ENCODE peak calls at places on chromosomes 6 and 20, in four cellular contexts. One of them, this sample, is unnamed.

GRCh38 chr6:75930954-75931689 is 141.3 kb downstream of the IMPG1 start:
- DNase-seq in Caco-2: no peak
- DNase-seq in endothelial cell: no peak
- DNase-seq in retinal pigment epithelial cell: no peak
- DNase-seq in this sample: peak; percentile 1

GRCh38 chr6:5514353-5514752 is 253.0 kb downstream of the FARS2 start:
- DNase-seq in Caco-2: no peak
- DNase-seq in endothelial cell: no peak
- DNase-seq in retinal pigment epithelial cell: no peak
- DNase-seq in this sample: no peak

GRCh38 chr20:58026361-58026760 is 202.1 kb downstream of the ANKRD60 start:
- DNase-seq in Caco-2: peak; percentile 9
- DNase-seq in endothelial cell: no peak
- DNase-seq in retinal pigment epithelial cell: no peak
- DNase-seq in this sample: no peak

GRCh38 chr6:13259393-13259792 is 68.9 kb downstream of the TBC1D7 start:
- DNase-seq in retinal pigment epithelial cell: no peak
- DNase-seq in Caco-2: no peak
- DNase-seq in endothelial cell: no peak
- DNase-seq in this sample: no peak

GRCh38 chr20:56802805-56803204 is 173.7 kb downstream of the TFAP2C start:
- DNase-seq in retinal pigment epithelial cell: no peak
- DNase-seq in Caco-2: no peak
- DNase-seq in endothelial cell: no peak
- DNase-seq in this sample: no peak

GRCh38 chr20:59933296-59933848 is at the start of gene SYCP2:
- DNase-seq in Caco-2: peak; percentile 93
- DNase-seq in retinal pigment epithelial cell: no peak
- DNase-seq in endothelial cell: no peak
- DNase-seq in this sample: no peak

GRCh38 chr6:149859368-149859767 is 4.8 kb downstream of the LRP11 start:
- DNase-seq in retinal pigment epithelial cell: no peak
- DNase-seq in Caco-2: no peak
- DNase-seq in endothelial cell: no peak
- DNase-seq in this sample: peak; percentile 92

GRCh38 chr6:89819336-89820130 is at the start of gene MDN1:
- DNase-seq in endothelial cell: peak; percentile 90
- DNase-seq in Caco-2: peak; percentile 90
- DNase-seq in retinal pigment epithelial cell: peak; percentile 89
- DNase-seq in this sample: peak; percentile 90

GRCh38 chr6:97187951-97188350 is 95.1 kb downstream of the MMS22L start:
- DNase-seq in Caco-2: no peak
- DNase-seq in retinal pigment epithelial cell: no peak
- DNase-seq in endothelial cell: no peak
- DNase-seq in this sample: no peak

GRCh38 chr6:125918681-125919566 is 37.6 kb upstream of the HINT3 start:
- DNase-seq in retinal pigment epithelial cell: no peak
- DNase-seq in Caco-2: peak; percentile 73
- DNase-seq in endothelial cell: no peak
- DNase-seq in this sample: peak; percentile 54

GRCh38 chr6:158660331-158660730 is 10.5 kb downstream of the SYTL3 start:
- DNase-seq in retinal pigment epithelial cell: no peak
- DNase-seq in endothelial cell: no peak
- DNase-seq in Caco-2: no peak
- DNase-seq in this sample: no peak

GRCh38 chr6:53151676-53152075 is 3.0 kb upstream of the GCM1 start:
- DNase-seq in Caco-2: no peak
- DNase-seq in retinal pigment epithelial cell: no peak
- DNase-seq in endothelial cell: peak; percentile 46
- DNase-seq in this sample: no peak

GRCh38 chr20:14310977-14311654 is 26.3 kb downstream of the FLRT3 start:
- DNase-seq in retinal pigment epithelial cell: no peak
- DNase-seq in endothelial cell: no peak
- DNase-seq in Caco-2: no peak
- DNase-seq in this sample: no peak

GRCh38 chr20:36792422-36792821 is 18.9 kb upstream of the DSN1 start:
- DNase-seq in retinal pigment epithelial cell: peak; percentile 92
- DNase-seq in endothelial cell: peak; percentile 19
- DNase-seq in Caco-2: peak; percentile 95
- DNase-seq in this sample: peak; percentile 76

GRCh38 chr20:62245911-62246280 is 7.6 kb downstream of the OSBPL2 start:
- DNase-seq in endothelial cell: no peak
- DNase-seq in Caco-2: no peak
- DNase-seq in retinal pigment epithelial cell: no peak
- DNase-seq in this sample: no peak

GRCh38 chr20:63005862-63006564 is 751 bp downstream of the BHLHE23 start:
- DNase-seq in retinal pigment epithelial cell: no peak
- DNase-seq in endothelial cell: no peak
- DNase-seq in Caco-2: no peak
- DNase-seq in this sample: no peak

GRCh38 chr6:44217332-44218143 is 812 bp downstream of the MYMX start:
- DNase-seq in retinal pigment epithelial cell: no peak
- DNase-seq in Caco-2: no peak
- DNase-seq in endothelial cell: no peak
- DNase-seq in this sample: no peak

GRCh38 chr6:86152546-86152945 is 509.9 kb upstream of the SYNCRIP start:
- DNase-seq in retinal pigment epithelial cell: no peak
- DNase-seq in Caco-2: no peak
- DNase-seq in endothelial cell: no peak
- DNase-seq in this sample: no peak

GRCh38 chr6:90788781-90789180 is 201.9 kb upstream of the MAP3K7 start:
- DNase-seq in Caco-2: no peak
- DNase-seq in retinal pigment epithelial cell: no peak
- DNase-seq in endothelial cell: no peak
- DNase-seq in this sample: no peak

GRCh38 chr6:84466521-84466920 is 239.1 kb upstream of the CEP162 start:
- DNase-seq in Caco-2: no peak
- DNase-seq in endothelial cell: no peak
- DNase-seq in retinal pigment epithelial cell: peak; percentile 77
- DNase-seq in this sample: peak; percentile 57

GRCh38 chr6:120303527-120303926 is 954.0 kb upstream of the MAN1A1 start:
- DNase-seq in retinal pigment epithelial cell: no peak
- DNase-seq in endothelial cell: no peak
- DNase-seq in Caco-2: no peak
- DNase-seq in this sample: no peak

GRCh38 chr20:22180244-22180643 is 404.1 kb downstream of the FOXA2 start:
- DNase-seq in Caco-2: no peak
- DNase-seq in retinal pigment epithelial cell: no peak
- DNase-seq in endothelial cell: peak; percentile 54
- DNase-seq in this sample: no peak

GRCh38 chr6:31821301-31822037 is 6.1 kb upstream of the HSPA1B start:
- DNase-seq in endothelial cell: peak; percentile 51
- DNase-seq in Caco-2: peak; percentile 69
- DNase-seq in retinal pigment epithelial cell: no peak
- DNase-seq in this sample: no peak

DNA sequence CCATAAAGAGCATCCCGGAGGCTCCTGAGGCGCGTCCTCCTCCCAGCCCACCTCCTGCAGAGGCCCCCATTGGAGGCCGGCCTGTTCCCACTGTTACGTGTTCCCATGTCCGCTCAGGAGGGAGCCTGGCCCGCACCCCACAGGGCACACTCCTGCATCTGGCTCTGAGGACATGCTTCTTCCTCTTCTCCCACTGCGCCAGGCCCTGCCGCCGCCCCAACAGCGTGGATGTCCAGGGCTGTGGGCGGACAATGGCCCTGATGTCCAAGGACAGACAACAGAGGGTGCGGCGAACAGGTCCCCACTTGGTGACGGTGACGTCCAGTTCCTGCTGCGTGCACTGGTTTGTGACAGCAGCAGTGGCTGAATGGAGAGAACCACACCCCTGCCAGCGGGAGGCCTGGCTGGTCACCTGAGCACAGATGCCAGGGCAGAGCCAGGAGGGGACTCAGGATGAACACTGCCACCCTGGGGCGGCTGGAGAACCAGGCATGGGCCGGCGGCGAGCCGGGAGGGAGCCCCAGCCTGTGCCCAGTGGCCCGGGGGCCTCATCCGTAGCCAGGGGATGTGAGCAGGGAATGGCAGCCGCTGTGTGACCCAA is 26.6 kb downstream of the FRMD1 start:
- DNase-seq in retinal pigment epithelial cell: no peak
- DNase-seq in Caco-2: no peak
- DNase-seq in endothelial cell: no peak
- DNase-seq in this sample: no peak
- TF ChIP-seq CTCF in retinal pigment epithelial cell: no peak
- TF ChIP-seq CTCF in Caco-2: no peak
- TF ChIP-seq CTCF in endothelial cell: no peak
- TF ChIP-seq CTCF in this sample: no peak

GRCh38 chr6:116083052-116083451 is 17.6 kb upstream of the NT5DC1 start:
- DNase-seq in endothelial cell: no peak
- DNase-seq in Caco-2: no peak
- DNase-seq in retinal pigment epithelial cell: no peak
- DNase-seq in this sample: no peak

GRCh38 chr6:116074732-116075387 is 14.2 kb upstream of the FRK start:
- DNase-seq in endothelial cell: no peak
- DNase-seq in Caco-2: no peak
- DNase-seq in retinal pigment epithelial cell: no peak
- DNase-seq in this sample: no peak

GRCh38 chr6:116078945-116079344 is 18.3 kb upstream of the FRK start:
- DNase-seq in Caco-2: no peak
- DNase-seq in endothelial cell: no peak
- DNase-seq in retinal pigment epithelial cell: no peak
- DNase-seq in this sample: no peak

GRCh38 chr6:116073765-116074450 is 13.2 kb upstream of the FRK start:
- DNase-seq in endothelial cell: no peak
- DNase-seq in retinal pigment epithelial cell: peak; percentile 23
- DNase-seq in Caco-2: no peak
- DNase-seq in this sample: peak; percentile 63

GRCh38 chr6:116078522-116078921 is 17.8 kb upstream of the FRK start:
- DNase-seq in endothelial cell: no peak
- DNase-seq in Caco-2: no peak
- DNase-seq in retinal pigment epithelial cell: no peak
- DNase-seq in this sample: no peak
- TF ChIP-seq CTCF in endothelial cell: no peak
- TF ChIP-seq CTCF in Caco-2: no peak
- TF ChIP-seq CTCF in retinal pigment epithelial cell: peak; percentile 3
- TF ChIP-seq CTCF in this sample: no peak

DNA sequence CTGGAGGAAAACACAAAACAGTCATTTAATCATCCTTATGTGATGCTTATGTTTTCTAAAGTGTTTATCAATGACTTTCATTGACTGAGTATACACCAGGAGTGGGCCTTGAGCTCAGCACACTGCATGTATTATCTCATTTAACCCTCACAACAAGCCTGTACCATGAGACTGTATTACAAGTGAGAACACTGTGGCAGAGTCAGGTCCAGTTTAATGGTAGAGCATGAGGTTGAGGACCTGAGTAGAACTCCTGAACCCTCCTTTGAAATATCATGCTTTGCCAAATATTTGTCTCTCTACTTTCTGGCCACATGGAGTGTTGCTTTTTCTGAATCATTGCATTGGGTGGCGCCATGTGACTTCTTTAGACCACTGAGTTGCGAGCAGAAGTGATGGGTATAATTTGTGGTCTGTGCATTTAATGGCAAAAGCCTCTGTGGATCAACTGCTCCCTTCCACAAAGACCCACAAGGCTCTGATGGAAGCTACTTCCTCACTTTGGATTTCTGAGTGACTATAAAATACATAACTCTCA is 65.0 kb upstream of the SIRPG start:
- DNase-seq in retinal pigment epithelial cell: no peak
- DNase-seq in Caco-2: no peak
- DNase-seq in endothelial cell: no peak
- DNase-seq in this sample: no peak
- TF ChIP-seq CTCF in retinal pigment epithelial cell: no peak
- TF ChIP-seq CTCF in Caco-2: no peak
- TF ChIP-seq CTCF in endothelial cell: no peak
- TF ChIP-seq CTCF in this sample: no peak

DNA sequence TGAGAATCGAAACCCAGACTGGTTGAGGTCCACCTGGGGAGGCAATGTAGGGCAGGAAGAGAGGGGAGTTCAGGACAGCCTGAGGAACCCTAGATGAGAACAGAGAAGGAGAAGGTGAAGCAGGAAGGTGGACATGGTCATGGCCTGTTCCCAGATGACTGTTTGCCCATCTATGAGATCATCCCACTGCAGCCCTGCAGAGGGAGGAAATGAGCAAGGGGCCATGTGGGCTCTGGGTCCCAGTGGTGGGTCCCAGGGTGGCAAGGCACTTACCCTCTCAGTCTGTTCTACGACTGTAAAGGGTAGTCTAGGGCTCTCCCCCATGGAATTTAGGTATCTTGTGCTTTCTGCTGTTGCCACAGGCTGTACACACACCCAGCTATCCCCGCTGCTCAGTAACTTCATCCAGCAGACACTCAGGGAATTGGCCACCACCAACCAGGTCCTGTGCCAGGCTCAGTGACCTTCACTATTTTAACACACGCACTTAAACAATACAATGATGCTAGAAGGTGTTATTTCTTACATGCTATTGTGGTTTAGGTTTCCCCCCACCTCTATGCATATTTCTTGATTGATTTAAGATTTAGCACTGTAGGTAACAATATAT is 89.8 kb downstream of the TOX2 start:
- DNase-seq in Caco-2: peak; percentile 33
- DNase-seq in retinal pigment epithelial cell: no peak
- DNase-seq in endothelial cell: no peak
- DNase-seq in this sample: no peak
- TF ChIP-seq CTCF in Caco-2: no peak
- TF ChIP-seq CTCF in retinal pigment epithelial cell: no peak
- TF ChIP-seq CTCF in endothelial cell: no peak
- TF ChIP-seq CTCF in this sample: no peak

DNA sequence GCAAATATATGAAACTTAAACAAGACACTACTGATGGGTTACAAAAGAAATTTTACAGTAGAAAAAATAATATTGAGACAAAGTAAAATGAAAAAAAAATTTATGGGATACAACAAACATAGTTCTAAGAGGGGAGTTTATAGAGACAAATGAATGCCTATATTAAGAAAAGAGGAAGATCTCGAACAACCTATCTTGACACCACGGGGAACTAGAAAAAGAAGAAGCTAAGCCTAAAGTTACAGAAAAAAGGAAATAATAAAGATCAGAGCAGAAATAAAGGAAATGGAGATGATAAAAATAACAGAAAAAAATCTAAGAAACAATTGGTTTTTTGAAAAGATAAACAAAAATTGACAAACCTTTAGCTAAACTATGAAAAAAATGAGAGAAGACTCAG is 9.1 kb upstream of the ECHDC1 start:
- DNase-seq in Caco-2: no peak
- DNase-seq in endothelial cell: no peak
- DNase-seq in retinal pigment epithelial cell: no peak
- DNase-seq in this sample: no peak
- TF ChIP-seq CTCF in Caco-2: no peak
- TF ChIP-seq CTCF in endothelial cell: no peak
- TF ChIP-seq CTCF in retinal pigment epithelial cell: no peak
- TF ChIP-seq CTCF in this sample: no peak